ENCODE peak calls at places on chromosomes 4 and X, in four cellular contexts. O, V, A and X are unnamed samples.

GRCh38 chr4:7637971-7638370 is 203.2 kb upstream of the PSAPL1 start:
- DNase-seq in O (no peak), V (no peak), A (no peak), X (no peak)

GRCh38 chr4:123163501-123163900 is 233.1 kb upstream of the SPRY1 start:
- DNase-seq in O (no peak), V (no peak), A (no peak), X (no peak)

GRCh38 chrX:16971694-16972093 is 25.2 kb downstream of the REPS2 start:
- DNase-seq in O (no peak), V (no peak), A (no peak), X (no peak)

GRCh38 chrX:47573334-47574095 is 8.7 kb upstream of the TIMP1 start:
- DNase-seq in O (no peak), V (no peak), A (no peak), X (peak; percentile 32)

GRCh38 chr4:158809611-158810486 is 41.0 kb downstream of the FNIP2 start:
- DNase-seq in O (peak; percentile 98), V (no peak), A (no peak), X (peak; percentile 86)

GRCh38 chr4:10275696-10276095 is 159.1 kb upstream of the WDR1 start:
- DNase-seq in O (no peak), V (no peak), A (no peak), X (no peak)

GRCh38 chr4:83177182-83177581 is 62.7 kb upstream of the PLAC8 start:
- DNase-seq in O (no peak), V (no peak), A (no peak), X (no peak)

GRCh38 chr4:79232555-79232954 is 93.3 kb downstream of the NAA11 start:
- DNase-seq in O (no peak), V (no peak), A (no peak), X (no peak)

GRCh38 chr4:75643651-75644050 is 13.3 kb upstream of the CDKL2 start:
- DNase-seq in O (peak; percentile 37), V (no peak), A (no peak), X (no peak)

GRCh38 chr4:25926473-25926872 is 12.5 kb downstream of the SMIM20 start:
- DNase-seq in O (no peak), V (no peak), A (no peak), X (no peak)

GRCh38 chr4:66688674-66689073 is 856.6 kb downstream of the CENPC start:
- DNase-seq in O (no peak), V (no peak), A (no peak), X (peak; percentile 57)

GRCh38 chr4:72567036-72567435 is 2.0 kb downstream of the ADAMTS3 start:
- DNase-seq in O (no peak), V (no peak), A (no peak), X (no peak)

GRCh38 chr4:42436950-42437349 is 39.7 kb downstream of the SHISA3 start:
- DNase-seq in O (no peak), V (no peak), A (no peak), X (no peak)

GRCh38 chr4:57553695-57554094 is 443.5 kb upstream of the IGFBP7 start:
- DNase-seq in O (no peak), V (no peak), A (no peak), X (no peak)

GRCh38 chrX:13066391-13066790 is 22.0 kb upstream of the FAM9C start:
- DNase-seq in O (no peak), V (no peak), A (no peak), X (no peak)

GRCh38 chr4:158176108-158176507 is 3.3 kb upstream of the GASK1B start:
- DNase-seq in O (no peak), V (no peak), A (no peak), X (peak; percentile 70)

GRCh38 chr4:184653650-184654049 is 4.1 kb downstream of the PRIMPOL start:
- DNase-seq in O (peak; percentile 34), V (no peak), A (no peak), X (peak; percentile 63)

GRCh38 chr4:10099521-10100325 is 16.9 kb downstream of the WDR1 start:
- DNase-seq in O (no peak), V (peak; percentile 63), A (no peak), X (no peak)

GRCh38 chrX:72057331-72057730 is 74.4 kb downstream of the RTL5 start:
- DNase-seq in O (no peak), V (no peak), A (no peak), X (no peak)

GRCh38 chrX:122418758-122419157 is 765.3 kb upstream of the GRIA3 start:
- DNase-seq in O (no peak), V (no peak), A (no peak), X (no peak)

GRCh38 chr4:52051213-52051614 is at the start of gene SPATA18:
- DNase-seq in O (no peak), V (no peak), A (peak; percentile 32), X (no peak)

GRCh38 chr4:183987987-183988392 is 82.9 kb downstream of the STOX2 start:
- DNase-seq in O (peak; percentile 42), V (no peak), A (no peak), X (peak; percentile 70)

GRCh38 chr4:24279492-24279891 is 304.9 kb downstream of the DHX15 start:
- DNase-seq in O (no peak), V (no peak), A (no peak), X (no peak)

GRCh38 chr4:153151535-153152452 is 52.4 kb upstream of the TRIM2 start:
- DNase-seq in O (no peak), V (peak; percentile 74), A (peak; percentile 79), X (no peak)

GRCh38 chrX:17078031-17078730 is 131.7 kb downstream of the REPS2 start:
- DNase-seq in O (no peak), V (no peak), A (no peak), X (peak; percentile 20)

GRCh38 chr4:147899512-147899911 is 167.6 kb downstream of the ARHGAP10 start:
- DNase-seq in O (no peak), V (no peak), A (no peak), X (no peak)

GRCh38 chr4:164508126-164508525 is 245.8 kb upstream of the SMIM31 start:
- DNase-seq in O (no peak), V (no peak), A (no peak), X (no peak)

GRCh38 chr4:121658125-121658524 is 38.7 kb downstream of the ANXA5 start:
- DNase-seq in O (no peak), V (no peak), A (no peak), X (no peak)

GRCh38 chr4:95108883-95109421 is 351.2 kb downstream of the BMPR1B start:
- DNase-seq in O (no peak), V (no peak), A (no peak), X (no peak)

GRCh38 chr4:113683143-113683542 is 78.4 kb downstream of the CAMK2D start:
- DNase-seq in O (no peak), V (peak; percentile 83), A (no peak), X (no peak)

GRCh38 chr4:184534511-184535391 is 60.4 kb upstream of the IRF2 start:
- DNase-seq in O (peak; percentile 47), V (no peak), A (no peak), X (peak; percentile 59)

GRCh38 chr4:32789026-32789608 is 2068.9 kb downstream of the PCDH7 start:
- DNase-seq in O (no peak), V (no peak), A (no peak), X (peak; percentile 47)

GRCh38 chr4:54495091-54495490 is 162.7 kb upstream of the KIT start:
- DNase-seq in O (no peak), V (no peak), A (no peak), X (peak; percentile 20)

GRCh38 chrX:45154033-45154360 is 46.7 kb downstream of the DIPK2B start:
- DNase-seq in O (no peak), V (no peak), A (no peak), X (no peak)

GRCh38 chrX:31715675-31716074 is 643.8 kb upstream of the FTHL17 start:
- DNase-seq in O (no peak), V (no peak), A (no peak), X (no peak)

GRCh38 chr4:123822353-123822752 is 425.8 kb downstream of the SPRY1 start:
- DNase-seq in O (no peak), V (no peak), A (no peak), X (no peak)

GRCh38 chrX:40172169-40172979 is 74.6 kb upstream of the BCOR start:
- DNase-seq in O (no peak), V (peak; percentile 40), A (no peak), X (peak; percentile 69)

GRCh38 chr4:167779864-167780263 is 312.5 kb upstream of the ANXA10 start:
- DNase-seq in O (no peak), V (no peak), A (no peak), X (peak; percentile 28)

GRCh38 chrX:139179592-139179991 is 350.9 kb upstream of the F9 start:
- DNase-seq in O (no peak), V (no peak), A (no peak), X (no peak)